ENCODE peak calls at places on chromosome 21, in six cellular contexts. A, K, R, C, Z and O are unnamed samples. For H3K9me3, the result is how much of the 10 kb centered on the place peaks cover.

GRCh38 chr21:15999741-16000140 is 270.0 kb downstream of the USP25 start:
- DNase-seq in A (no peak), K (no peak), R (no peak), C (no peak), Z (no peak), O (no peak)

GRCh38 chr21:28851645-28852044 is 141.0 kb downstream of the LTN1 start:
- DNase-seq in A (no peak), K (no peak), R (no peak), C (no peak), Z (no peak), O (no peak)

GRCh38 chr21:35720065-35720810 is 340.1 kb downstream of the SETD4 start:
- DNase-seq in A (no peak), K (no peak), R (no peak), C (no peak), Z (no peak), O (no peak)

GRCh38 chr21:27423073-27423472 is 456.2 kb upstream of the ADAMTS5 start:
- DNase-seq in A (peak), K (no peak), R (no peak), C (no peak), Z (peak), O (no peak)

GRCh38 chr21:34186119-34186719 is 112.8 kb downstream of the MRPS6 start:
- DNase-seq in A (no peak), K (no peak), R (no peak), C (no peak), Z (no peak), O (no peak)

GRCh38 chr21:33360871-33361602 is 36.3 kb downstream of the IFNAR1 start:
- DNase-seq in A (peak), K (peak), R (peak), C (peak), Z (peak), O (peak)

GRCh38 chr21:24941316-24942185 is 665.7 kb downstream of the MRPL39 start:
- DNase-seq in A (no peak), K (no peak), R (no peak), C (no peak), Z (peak), O (no peak)

GRCh38 chr21:46421191-46421750 is 37.4 kb upstream of the DIP2A start:
- DNase-seq in A (peak), K (no peak), R (no peak), C (no peak), Z (no peak), O (no peak)

GRCh38 chr21:17451364-17451869 is 61.4 kb upstream of the CXADR start:
- DNase-seq in A (no peak), K (peak), R (no peak), C (no peak), Z (peak), O (no peak)

GRCh38 chr21:33259428-33259827 is 6.7 kb upstream of the IL10RB start:
- DNase-seq in A (no peak), K (no peak), R (no peak), C (no peak), Z (no peak), O (no peak)

GRCh38 chr21:41760411-41760810 is 6.4 kb downstream of the RIPK4 start:
- DNase-seq in A (no peak), K (no peak), R (no peak), C (no peak), Z (no peak), O (no peak)
- H3K27ac ChIP-seq in A (no peak), K (no peak), R (no peak), C (no peak), Z (no peak), O (no peak)

GRCh38 chr21:40340357-40340756 is 473.1 kb downstream of the PCP4 start:
- DNase-seq in A (no peak), K (no peak), R (no peak), C (no peak), Z (no peak), O (no peak)

GRCh38 chr21:40351006-40351405 is 483.8 kb downstream of the PCP4 start:
- DNase-seq in A (no peak), K (no peak), R (no peak), C (no peak), Z (no peak), O (no peak)

GRCh38 chr21:40349591-40349990 is 482.4 kb downstream of the PCP4 start:
- DNase-seq in A (no peak), K (no peak), R (no peak), C (no peak), Z (no peak), O (no peak)

GRCh38 chr21:40345700-40346099 is 478.5 kb downstream of the PCP4 start:
- DNase-seq in A (no peak), K (no peak), R (no peak), C (no peak), Z (no peak), O (no peak)
- TF ChIP-seq CTCF in A (no peak), K (no peak), R (no peak), C (no peak), Z (no peak), O (no peak)

DNA sequence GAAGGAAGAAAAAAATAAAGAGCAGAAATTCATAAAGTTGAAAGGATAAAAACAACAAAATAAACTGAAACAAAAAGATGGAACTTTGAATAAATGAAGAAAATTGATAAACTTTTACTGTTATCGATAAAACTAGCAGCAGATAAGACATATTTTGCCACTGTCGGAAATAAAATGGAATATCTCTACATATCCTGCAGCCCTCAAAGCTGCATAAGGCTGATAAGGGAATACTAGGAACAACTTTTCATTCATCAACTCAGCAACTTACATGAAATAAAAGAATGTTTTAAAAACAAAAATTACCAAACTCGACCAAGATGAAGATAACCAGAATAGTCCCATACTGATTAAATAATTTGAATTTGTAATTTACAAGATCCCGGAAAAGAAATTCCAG is 48.0 kb upstream of the GRIK1 start:
- DNase-seq in A (no peak), K (no peak), R (no peak), C (no peak), Z (no peak), O (no peak)
- H3K9me3 ChIP-seq in A (under half), K (under half), R (under half), C (under half), Z (under half), O (under half)

GRCh38 chr21:36867506-36867905 is 99.0 kb downstream of the HLCS start:
- DNase-seq in A (no peak), K (no peak), R (no peak), C (no peak), Z (no peak), O (no peak)
- H3K27ac ChIP-seq in A (no peak), K (no peak), R (no peak), C (no peak), Z (no peak), O (no peak)

GRCh38 chr21:38383411-38384245 is 114.6 kb downstream of the ERG start:
- DNase-seq in A (no peak), K (no peak), R (no peak), C (peak), Z (no peak), O (no peak)

GRCh38 chr21:38384246-38384576 is 114.1 kb downstream of the ERG start:
- DNase-seq in A (no peak), K (no peak), R (no peak), C (no peak), Z (no peak), O (no peak)

GRCh38 chr21:38377165-38378093 is 120.6 kb downstream of the KCNJ15 start:
- DNase-seq in A (no peak), K (no peak), R (no peak), C (no peak), Z (no peak), O (no peak)

GRCh38 chr21:38379171-38379570 is 119.1 kb downstream of the ERG start:
- DNase-seq in A (no peak), K (no peak), R (no peak), C (no peak), Z (no peak), O (no peak)

GRCh38 chr21:38380391-38381137 is 117.7 kb downstream of the ERG start:
- DNase-seq in A (no peak), K (no peak), R (no peak), C (no peak), Z (no peak), O (no peak)
- TF ChIP-seq CTCF in A (no peak), K (no peak), R (no peak), C (no peak), Z (no peak), O (no peak)